ENCODE peak calls at places on chromosomes 2 and 18, in five cellular contexts. A is transverse colon, Y is GM13976, Z is fibroblast of lung, D is lung. O is an unnamed sample.

GRCh38 chr2:30678410-30679137 is 128.7 kb downstream of the CAPN13 start:
- DNase-seq in A (no peak), Y (no peak), Z (no peak), D (peak; percentile 22), O (no peak)

GRCh38 chr2:120452945-120453634 is 107.2 kb downstream of the INHBB start:
- DNase-seq in A (no peak), Y (no peak), Z (no peak), D (no peak), O (no peak)

GRCh38 chr2:174607989-174608865 is 10.6 kb upstream of the WIPF1 start:
- DNase-seq in A (no peak), Y (peak; percentile 39), Z (no peak), D (no peak), O (peak; percentile 49)

GRCh38 chr2:2192385-2192957 is 138.6 kb downstream of the MYT1L start:
- DNase-seq in A (no peak), Y (no peak), Z (no peak), D (no peak), O (no peak)

GRCh38 chr2:218465987-218466633 is 47.2 kb downstream of the VIL1 start:
- DNase-seq in A (no peak), Y (no peak), Z (peak; percentile 16), D (no peak), O (no peak)

GRCh38 chr2:119234021-119235019 is 10.7 kb downstream of the STEAP3 start:
- DNase-seq in A (no peak), Y (no peak), Z (no peak), D (no peak), O (no peak)

GRCh38 chr2:102100371-102101096 is 42.0 kb upstream of the IL1R1 start:
- DNase-seq in A (no peak), Y (no peak), Z (peak; percentile 92), D (no peak), O (no peak)

GRCh38 chr2:12412898-12413305 is 303.8 kb upstream of the TRIB2 start:
- DNase-seq in A (no peak), Y (peak; percentile 10), Z (peak; percentile 73), D (no peak), O (peak; percentile 43)

GRCh38 chr2:113965644-113966043 is 75.8 kb downstream of the ACTR3 start:
- DNase-seq in A (no peak), Y (peak; percentile 17), Z (peak; percentile 39), D (no peak), O (peak; percentile 23)

GRCh38 chr2:120360307-120360855 is 14.4 kb downstream of the INHBB start:
- DNase-seq in A (no peak), Y (no peak), Z (peak; percentile 66), D (no peak), O (no peak)

GRCh38 chr2:204108301-204108700 is 171.7 kb downstream of the ICOS start:
- DNase-seq in A (no peak), Y (peak; percentile 46), Z (peak; percentile 14), D (no peak), O (peak; percentile 56)

GRCh38 chr2:237707859-237708398 is 80.5 kb downstream of the LRRFIP1 start:
- DNase-seq in A (no peak), Y (no peak), Z (no peak), D (no peak), O (no peak)
- TF ChIP-seq CTCF in A (no peak), Y (no peak), Z (no peak), D (no peak), O (no peak)

DNA sequence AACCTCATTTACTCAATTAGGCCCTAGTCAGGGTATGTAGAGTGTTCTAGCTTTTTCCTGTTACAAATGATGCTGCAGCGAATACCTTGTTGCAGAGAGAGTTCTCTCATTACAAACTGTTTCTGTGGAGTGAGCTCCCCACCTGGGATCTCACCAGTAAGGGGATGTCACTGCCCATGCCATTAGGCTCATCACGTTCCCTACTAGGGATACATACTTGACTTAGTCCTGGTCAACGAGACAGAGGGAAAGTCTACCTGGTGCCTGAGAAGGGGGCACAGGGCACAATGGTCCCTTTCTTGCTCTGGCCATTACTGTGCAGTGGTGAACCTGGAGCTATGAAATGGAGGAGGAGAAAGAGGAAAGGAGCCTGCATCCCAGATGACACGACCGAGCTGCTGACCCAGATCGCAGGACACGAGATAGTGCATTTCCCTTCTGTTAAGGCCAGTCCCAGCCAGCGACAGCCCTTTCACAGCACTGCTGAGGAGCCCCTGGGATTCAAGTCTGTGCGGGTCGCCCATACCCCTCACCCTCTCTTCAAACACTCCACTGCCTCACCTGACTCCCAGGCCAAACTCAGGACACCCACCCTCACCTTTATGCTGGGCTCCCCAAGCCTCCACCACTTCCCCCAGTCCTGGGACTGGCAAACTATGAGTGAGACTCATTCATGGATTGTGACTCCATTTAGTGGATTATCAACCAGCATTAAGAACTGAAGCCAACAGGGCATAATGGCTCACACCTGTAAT is 16.0 kb downstream of the MALL start:
- DNase-seq in A (no peak), Y (no peak), Z (no peak), D (peak; percentile 27), O (no peak)
- TF ChIP-seq CTCF in A (no peak), Y (no peak), Z (no peak), D (no peak), O (no peak)

DNA sequence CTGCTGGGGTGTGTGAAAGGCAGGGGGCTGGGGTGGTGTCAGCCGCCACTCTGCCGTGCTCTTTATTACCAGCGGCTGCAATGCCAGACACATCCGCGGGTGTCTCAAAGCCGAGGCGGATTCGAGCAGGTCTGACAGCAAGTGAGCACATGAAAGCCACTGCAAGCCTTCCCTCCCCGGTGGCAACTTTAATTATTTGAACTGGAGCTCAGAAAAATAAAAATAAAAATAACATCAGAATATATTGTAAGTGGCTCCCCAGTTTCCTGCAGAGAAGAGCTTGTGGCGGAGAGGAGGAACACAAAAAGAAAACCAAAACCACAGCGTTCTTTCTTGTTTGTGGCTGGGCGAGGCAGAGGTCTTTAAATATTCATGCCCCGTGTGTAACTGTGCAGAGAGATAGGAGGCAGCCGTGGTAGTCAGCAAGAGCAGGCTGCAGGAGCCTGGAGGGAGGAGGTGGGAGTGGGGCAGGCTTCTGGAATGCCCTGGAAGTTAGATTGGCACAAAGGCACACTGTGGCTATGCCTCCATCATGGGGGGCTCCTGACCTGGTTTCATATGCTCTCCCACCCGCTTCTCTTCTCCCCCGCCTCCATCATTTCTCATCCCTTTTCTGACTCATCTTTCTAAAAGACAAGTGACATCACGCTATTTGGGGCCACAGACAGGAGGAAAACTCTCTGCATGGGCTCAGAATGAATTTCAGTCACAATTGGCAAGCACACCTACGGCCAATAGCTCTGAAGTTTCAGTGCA is 199.8 kb downstream of the CLIP4 start:
- DNase-seq in A (peak; percentile 20), Y (peak; percentile 49), Z (peak; percentile 74), D (peak; percentile 32), O (peak; percentile 53)
- TF ChIP-seq CTCF in A (no peak), Y (no peak), Z (no peak), D (no peak), O (no peak)

GRCh38 chr2:230761704-230762103 is 49.1 kb downstream of the CAB39 start:
- DNase-seq in A (no peak), Y (no peak), Z (no peak), D (no peak), O (no peak)

GRCh38 chr2:230765611-230766300 is 53.1 kb downstream of the CAB39 start:
- DNase-seq in A (no peak), Y (no peak), Z (peak; percentile 60), D (no peak), O (no peak)

GRCh38 chr2:230758566-230759480 is 46.2 kb downstream of the CAB39 start:
- DNase-seq in A (no peak), Y (peak; percentile 41), Z (peak; percentile 92), D (no peak), O (no peak)

GRCh38 chr2:230759481-230760191 is 47.0 kb downstream of the CAB39 start:
- DNase-seq in A (no peak), Y (no peak), Z (no peak), D (no peak), O (no peak)

DNA sequence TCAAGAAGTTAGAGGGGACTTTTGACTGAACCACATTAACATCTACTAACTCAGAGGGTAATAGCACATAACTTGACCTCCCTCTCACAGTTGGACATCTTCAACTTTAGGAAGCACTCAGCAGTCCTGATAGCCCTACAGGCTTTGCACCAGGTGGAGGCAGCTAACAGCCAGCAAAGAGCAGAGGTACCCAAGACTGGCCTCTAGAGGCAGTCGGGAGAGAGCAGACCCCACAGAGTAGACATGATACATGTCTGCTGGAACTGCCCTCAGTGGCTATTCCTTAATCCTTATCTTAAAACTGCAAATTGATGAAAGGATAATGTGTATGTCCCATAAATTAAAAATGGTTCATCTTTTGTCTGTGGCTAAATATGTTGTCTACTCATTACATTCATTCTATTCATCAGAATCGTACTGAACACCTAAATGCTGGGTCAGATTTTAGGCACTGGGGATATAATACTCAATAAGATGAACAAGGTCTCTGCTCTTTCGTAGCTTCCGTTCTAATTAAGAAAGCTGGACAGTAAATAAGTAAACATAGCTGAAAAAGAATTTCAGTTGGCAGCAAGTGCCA is 49.8 kb downstream of the CAB39 start:
- DNase-seq in A (peak; percentile 26), Y (no peak), Z (no peak), D (no peak), O (no peak)
- TF ChIP-seq CTCF in A (peak; percentile 37), Y (no peak), Z (peak; percentile 61), D (peak; percentile 9), O (peak; percentile 42)

GRCh38 chr18:76521367-76521766 is 26.3 kb upstream of the ZNF516 start:
- DNase-seq in A (no peak), Y (no peak), Z (no peak), D (no peak), O (no peak)

GRCh38 chr18:76519156-76519549 is 24.1 kb upstream of the ZNF516 start:
- DNase-seq in A (no peak), Y (no peak), Z (peak; percentile 22), D (no peak), O (no peak)

GRCh38 chr18:76518073-76518472 is 23.0 kb upstream of the ZNF516 start:
- DNase-seq in A (no peak), Y (no peak), Z (peak; percentile 14), D (no peak), O (no peak)

GRCh38 chr18:76522104-76522503 is 27.1 kb upstream of the ZNF516 start:
- DNase-seq in A (no peak), Y (no peak), Z (peak; percentile 10), D (no peak), O (no peak)

GRCh38 chr18:76518543-76519155 is 23.6 kb upstream of the ZNF516 start:
- DNase-seq in A (peak; percentile 20), Y (no peak), Z (peak; percentile 54), D (no peak), O (no peak)
- TF ChIP-seq CTCF in A (no peak), Y (no peak), Z (peak; percentile 13), D (no peak), O (no peak)

DNA sequence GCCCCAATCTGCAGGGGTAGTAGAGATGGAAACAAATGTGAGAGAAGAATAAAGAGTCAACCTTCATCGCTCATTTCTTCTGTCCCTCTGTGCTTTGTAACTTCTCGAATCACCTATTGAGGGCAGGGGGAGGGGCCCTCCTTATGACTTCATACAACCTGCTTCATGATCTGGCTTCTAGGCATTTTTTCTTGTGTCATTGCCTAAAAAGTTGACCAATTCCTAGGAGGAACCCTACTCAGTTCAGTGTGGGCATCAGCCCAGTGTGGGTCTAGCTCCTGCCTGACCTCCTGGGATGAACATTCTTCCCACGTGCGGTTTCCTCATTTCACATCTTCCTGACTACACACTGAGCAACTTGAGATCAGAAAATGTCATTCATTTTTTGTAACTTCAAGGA is 46.3 kb upstream of the CREB1 start:
- DNase-seq in A (no peak), Y (no peak), Z (peak; percentile 48), D (no peak), O (no peak)
- TF ChIP-seq CTCF in A (no peak), Y (no peak), Z (no peak), D (no peak), O (no peak)